ENCODE peak calls at places on chromosomes 1 and 21, in four cellular contexts. One of them, this sample, is unnamed.

GRCh38 chr1:8040586-8040985 is 14.5 kb upstream of the ERRFI1 start:
- DNase-seq in lung microvascular endothelial cell: peak
- DNase-seq in BE2C: no peak
- DNase-seq in astrocyte of the hippocampus: peak
- DNase-seq in this sample: peak

GRCh38 chr1:225482489-225482950 is 54.7 kb upstream of the LBR start:
- DNase-seq in lung microvascular endothelial cell: no peak
- DNase-seq in astrocyte of the hippocampus: peak
- DNase-seq in BE2C: no peak
- DNase-seq in this sample: no peak

GRCh38 chr1:183222909-183223308 is 36.8 kb downstream of the LAMC2 start:
- DNase-seq in lung microvascular endothelial cell: no peak
- DNase-seq in astrocyte of the hippocampus: no peak
- DNase-seq in BE2C: no peak
- DNase-seq in this sample: no peak

GRCh38 chr1:203536981-203537455 is 43.1 kb downstream of the OPTC start:
- DNase-seq in astrocyte of the hippocampus: peak
- DNase-seq in BE2C: no peak
- DNase-seq in lung microvascular endothelial cell: no peak
- DNase-seq in this sample: no peak

GRCh38 chr1:160205242-160205973 is at the start of gene PEA15:
- DNase-seq in BE2C: peak
- DNase-seq in astrocyte of the hippocampus: peak
- DNase-seq in lung microvascular endothelial cell: peak
- DNase-seq in this sample: peak

GRCh38 chr1:168473164-168473563 is 70.6 kb downstream of the XCL2 start:
- DNase-seq in BE2C: no peak
- DNase-seq in astrocyte of the hippocampus: no peak
- DNase-seq in lung microvascular endothelial cell: no peak
- DNase-seq in this sample: no peak

GRCh38 chr1:159881930-159882839 is 17.8 kb downstream of the CFAP45 start:
- DNase-seq in lung microvascular endothelial cell: peak
- DNase-seq in BE2C: peak
- DNase-seq in astrocyte of the hippocampus: peak
- DNase-seq in this sample: peak

GRCh38 chr1:18353528-18353927 is 127.2 kb upstream of the KLHDC7A start:
- DNase-seq in astrocyte of the hippocampus: no peak
- DNase-seq in lung microvascular endothelial cell: no peak
- DNase-seq in BE2C: no peak
- DNase-seq in this sample: no peak

GRCh38 chr1:77175230-77175844 is 43.9 kb downstream of the PIGK start:
- DNase-seq in lung microvascular endothelial cell: no peak
- DNase-seq in astrocyte of the hippocampus: peak
- DNase-seq in BE2C: peak
- DNase-seq in this sample: peak

GRCh38 chr21:33418686-33419085 is 15.5 kb downstream of the IFNGR2 start:
- DNase-seq in BE2C: no peak
- DNase-seq in astrocyte of the hippocampus: no peak
- DNase-seq in lung microvascular endothelial cell: no peak
- DNase-seq in this sample: no peak

GRCh38 chr1:27011976-27012563 is 580 bp downstream of the TENT5B start:
- DNase-seq in lung microvascular endothelial cell: no peak
- DNase-seq in BE2C: no peak
- DNase-seq in astrocyte of the hippocampus: no peak
- DNase-seq in this sample: no peak

GRCh38 chr1:65395887-65396612 is 24.4 kb upstream of the LEPR start:
- DNase-seq in BE2C: no peak
- DNase-seq in lung microvascular endothelial cell: peak
- DNase-seq in astrocyte of the hippocampus: peak
- DNase-seq in this sample: no peak

GRCh38 chr1:101346419-101346818 is 109.6 kb downstream of the S1PR1 start:
- DNase-seq in lung microvascular endothelial cell: no peak
- DNase-seq in astrocyte of the hippocampus: no peak
- DNase-seq in BE2C: no peak
- DNase-seq in this sample: no peak

GRCh38 chr21:27590271-27590670 is 623.4 kb upstream of the ADAMTS5 start:
- DNase-seq in BE2C: no peak
- DNase-seq in lung microvascular endothelial cell: no peak
- DNase-seq in astrocyte of the hippocampus: no peak
- DNase-seq in this sample: no peak

GRCh38 chr1:108591471-108591870 is 31.6 kb downstream of the EEIG2 start:
- DNase-seq in lung microvascular endothelial cell: peak
- DNase-seq in astrocyte of the hippocampus: no peak
- DNase-seq in BE2C: no peak
- DNase-seq in this sample: no peak

GRCh38 chr1:3770047-3770765 is 2.3 kb upstream of the SMIM1 start:
- DNase-seq in BE2C: no peak
- DNase-seq in astrocyte of the hippocampus: no peak
- DNase-seq in lung microvascular endothelial cell: no peak
- DNase-seq in this sample: no peak

GRCh38 chr1:63693956-63694607 is 79.7 kb upstream of the ROR1 start:
- DNase-seq in BE2C: no peak
- DNase-seq in lung microvascular endothelial cell: peak
- DNase-seq in astrocyte of the hippocampus: no peak
- DNase-seq in this sample: no peak

GRCh38 chr1:63835075-63835633 is 61.3 kb downstream of the ROR1 start:
- DNase-seq in BE2C: peak
- DNase-seq in lung microvascular endothelial cell: no peak
- DNase-seq in astrocyte of the hippocampus: peak
- DNase-seq in this sample: no peak

GRCh38 chr21:35222021-35222420 is 172.9 kb upstream of the RUNX1 start:
- DNase-seq in lung microvascular endothelial cell: peak
- DNase-seq in astrocyte of the hippocampus: no peak
- DNase-seq in BE2C: no peak
- DNase-seq in this sample: no peak

GRCh38 chr1:188988589-188988988 is 1489.1 kb downstream of the BRINP3 start:
- DNase-seq in BE2C: no peak
- DNase-seq in lung microvascular endothelial cell: no peak
- DNase-seq in astrocyte of the hippocampus: no peak
- DNase-seq in this sample: no peak

GRCh38 chr21:38806942-38807284 is 1.2 kb downstream of the ETS2 start:
- DNase-seq in BE2C: no peak
- DNase-seq in lung microvascular endothelial cell: peak
- DNase-seq in astrocyte of the hippocampus: peak
- DNase-seq in this sample: no peak

GRCh38 chr1:43990271-43991199 is 864 bp upstream of the CCDC24 start:
- DNase-seq in astrocyte of the hippocampus: peak
- DNase-seq in BE2C: no peak
- DNase-seq in lung microvascular endothelial cell: no peak
- DNase-seq in this sample: peak

GRCh38 chr21:29130234-29130993 is at the start of gene MAP3K7CL:
- DNase-seq in lung microvascular endothelial cell: peak
- DNase-seq in astrocyte of the hippocampus: peak
- DNase-seq in BE2C: no peak
- DNase-seq in this sample: peak

GRCh38 chr1:206503591-206504362 is 3.6 kb upstream of the RASSF5 start:
- DNase-seq in lung microvascular endothelial cell: peak
- DNase-seq in astrocyte of the hippocampus: peak
- DNase-seq in BE2C: no peak
- DNase-seq in this sample: peak

GRCh38 chr1:212481438-212481767 is 48.7 kb downstream of the NENF start:
- DNase-seq in astrocyte of the hippocampus: no peak
- DNase-seq in lung microvascular endothelial cell: no peak
- DNase-seq in BE2C: no peak
- DNase-seq in this sample: no peak

GRCh38 chr1:43949663-43950062 is 2.9 kb downstream of the IPO13 start:
- DNase-seq in lung microvascular endothelial cell: no peak
- DNase-seq in BE2C: no peak
- DNase-seq in astrocyte of the hippocampus: no peak
- DNase-seq in this sample: no peak

GRCh38 chr1:98386675-98387440 is 274.7 kb upstream of the SNX7 start:
- DNase-seq in BE2C: peak
- DNase-seq in lung microvascular endothelial cell: no peak
- DNase-seq in astrocyte of the hippocampus: no peak
- DNase-seq in this sample: no peak

GRCh38 chr1:109733235-109733634 is 7.6 kb downstream of the GSTM3 start:
- DNase-seq in astrocyte of the hippocampus: no peak
- DNase-seq in lung microvascular endothelial cell: no peak
- DNase-seq in BE2C: no peak
- DNase-seq in this sample: no peak

GRCh38 chr1:93814059-93814794 is 64.8 kb downstream of the DNTTIP2 start:
- DNase-seq in BE2C: peak
- DNase-seq in astrocyte of the hippocampus: peak
- DNase-seq in lung microvascular endothelial cell: peak
- DNase-seq in this sample: peak